ENCODE peak calls at places on chromosomes 4 and X, in eight cellular contexts. One of them, this sample, is unnamed.

GRCh38 chrX:14916017-14916674 is 42.9 kb downstream of the MOSPD2 start:
- DNase-seq in hepatocyte: no peak
- DNase-seq in GM20000: no peak
- DNase-seq in tibial nerve: no peak
- DNase-seq in BJ: no peak
- DNase-seq in choroid plexus epithelial cell: peak
- DNase-seq in astrocyte of the spinal cord: peak
- DNase-seq in AG04450: peak
- DNase-seq in this sample: no peak

GRCh38 chr4:150244600-150244999 is 166.4 kb downstream of the DCLK2 start:
- DNase-seq in hepatocyte: no peak
- DNase-seq in GM20000: no peak
- DNase-seq in tibial nerve: no peak
- DNase-seq in BJ: no peak
- DNase-seq in choroid plexus epithelial cell: peak
- DNase-seq in astrocyte of the spinal cord: peak
- DNase-seq in AG04450: no peak
- DNase-seq in this sample: no peak

GRCh38 chrX:47690175-47690574 is 31.2 kb upstream of the UXT start:
- DNase-seq in hepatocyte: no peak
- DNase-seq in GM20000: no peak
- DNase-seq in tibial nerve: no peak
- DNase-seq in BJ: no peak
- DNase-seq in choroid plexus epithelial cell: no peak
- DNase-seq in astrocyte of the spinal cord: no peak
- DNase-seq in AG04450: no peak
- DNase-seq in this sample: no peak

GRCh38 chrX:22800360-22800759 is 199.4 kb upstream of the DDX53 start:
- DNase-seq in hepatocyte: peak
- DNase-seq in GM20000: no peak
- DNase-seq in tibial nerve: peak
- DNase-seq in BJ: peak
- DNase-seq in choroid plexus epithelial cell: peak
- DNase-seq in astrocyte of the spinal cord: peak
- DNase-seq in AG04450: peak
- DNase-seq in this sample: peak

GRCh38 chr4:8646296-8647093 is 53.9 kb downstream of the CPZ start:
- DNase-seq in hepatocyte: no peak
- DNase-seq in GM20000: no peak
- DNase-seq in tibial nerve: no peak
- DNase-seq in BJ: no peak
- DNase-seq in choroid plexus epithelial cell: no peak
- DNase-seq in astrocyte of the spinal cord: no peak
- DNase-seq in AG04450: no peak
- DNase-seq in this sample: no peak

GRCh38 chrX:50448565-50448964 is 22.1 kb downstream of the DGKK start:
- DNase-seq in hepatocyte: peak
- DNase-seq in GM20000: no peak
- DNase-seq in tibial nerve: no peak
- DNase-seq in BJ: no peak
- DNase-seq in choroid plexus epithelial cell: no peak
- DNase-seq in astrocyte of the spinal cord: no peak
- DNase-seq in AG04450: no peak
- DNase-seq in this sample: no peak

GRCh38 chr4:104795264-104795934 is 300.7 kb upstream of the CXXC4 start:
- DNase-seq in hepatocyte: no peak
- DNase-seq in GM20000: peak
- DNase-seq in tibial nerve: no peak
- DNase-seq in BJ: no peak
- DNase-seq in choroid plexus epithelial cell: no peak
- DNase-seq in astrocyte of the spinal cord: peak
- DNase-seq in AG04450: no peak
- DNase-seq in this sample: peak

GRCh38 chrX:108270739-108271396 is 167.4 kb downstream of the COL4A6 start:
- DNase-seq in hepatocyte: peak
- DNase-seq in GM20000: no peak
- DNase-seq in tibial nerve: no peak
- DNase-seq in BJ: no peak
- DNase-seq in choroid plexus epithelial cell: peak
- DNase-seq in astrocyte of the spinal cord: peak
- DNase-seq in AG04450: no peak
- DNase-seq in this sample: no peak

GRCh38 chr4:2535386-2536192 is 858 bp upstream of the FAM193A start:
- DNase-seq in hepatocyte: peak
- DNase-seq in GM20000: peak
- DNase-seq in tibial nerve: peak
- DNase-seq in BJ: no peak
- DNase-seq in choroid plexus epithelial cell: peak
- DNase-seq in astrocyte of the spinal cord: peak
- DNase-seq in AG04450: no peak
- DNase-seq in this sample: no peak

GRCh38 chr4:78510108-78510507 is 41.5 kb upstream of the ANXA3 start:
- DNase-seq in hepatocyte: no peak
- DNase-seq in GM20000: no peak
- DNase-seq in tibial nerve: no peak
- DNase-seq in BJ: no peak
- DNase-seq in choroid plexus epithelial cell: no peak
- DNase-seq in astrocyte of the spinal cord: no peak
- DNase-seq in AG04450: no peak
- DNase-seq in this sample: no peak

GRCh38 chrX:21408776-21409175 is 34.6 kb downstream of the CNKSR2 start:
- DNase-seq in hepatocyte: no peak
- DNase-seq in GM20000: no peak
- DNase-seq in tibial nerve: no peak
- DNase-seq in BJ: no peak
- DNase-seq in choroid plexus epithelial cell: no peak
- DNase-seq in astrocyte of the spinal cord: no peak
- DNase-seq in AG04450: no peak
- DNase-seq in this sample: no peak

GRCh38 chr4:147381749-147382148 is 99.1 kb upstream of the EDNRA start:
- DNase-seq in hepatocyte: no peak
- DNase-seq in GM20000: no peak
- DNase-seq in tibial nerve: no peak
- DNase-seq in BJ: no peak
- DNase-seq in choroid plexus epithelial cell: no peak
- DNase-seq in astrocyte of the spinal cord: no peak
- DNase-seq in AG04450: no peak
- DNase-seq in this sample: no peak

GRCh38 chr4:82811838-82812672 is 13.5 kb upstream of the SCD5 start:
- DNase-seq in hepatocyte: no peak
- DNase-seq in GM20000: no peak
- DNase-seq in tibial nerve: no peak
- DNase-seq in BJ: no peak
- DNase-seq in choroid plexus epithelial cell: peak
- DNase-seq in astrocyte of the spinal cord: peak
- DNase-seq in AG04450: no peak
- DNase-seq in this sample: no peak

GRCh38 chr4:87553182-87553581 is 24.0 kb upstream of the SPARCL1 start:
- DNase-seq in hepatocyte: no peak
- DNase-seq in GM20000: no peak
- DNase-seq in tibial nerve: no peak
- DNase-seq in BJ: no peak
- DNase-seq in choroid plexus epithelial cell: no peak
- DNase-seq in astrocyte of the spinal cord: no peak
- DNase-seq in AG04450: no peak
- DNase-seq in this sample: no peak

GRCh38 chrX:107773206-107773605 is 2.4 kb downstream of the TSC22D3 start:
- DNase-seq in hepatocyte: peak
- DNase-seq in GM20000: no peak
- DNase-seq in tibial nerve: no peak
- DNase-seq in BJ: no peak
- DNase-seq in choroid plexus epithelial cell: no peak
- DNase-seq in astrocyte of the spinal cord: no peak
- DNase-seq in AG04450: no peak
- DNase-seq in this sample: no peak

GRCh38 chr4:94660614-94661013 is 97.1 kb upstream of the BMPR1B start:
- DNase-seq in hepatocyte: no peak
- DNase-seq in GM20000: no peak
- DNase-seq in tibial nerve: no peak
- DNase-seq in BJ: no peak
- DNase-seq in choroid plexus epithelial cell: no peak
- DNase-seq in astrocyte of the spinal cord: no peak
- DNase-seq in AG04450: no peak
- DNase-seq in this sample: no peak
- TF ChIP-seq CTCF in hepatocyte: no peak
- TF ChIP-seq CTCF in GM20000: no peak
- TF ChIP-seq CTCF in tibial nerve: no peak
- TF ChIP-seq CTCF in BJ: no peak
- TF ChIP-seq CTCF in choroid plexus epithelial cell: no peak
- TF ChIP-seq CTCF in astrocyte of the spinal cord: no peak
- TF ChIP-seq CTCF in AG04450: no peak
- TF ChIP-seq CTCF in this sample: no peak

DNA sequence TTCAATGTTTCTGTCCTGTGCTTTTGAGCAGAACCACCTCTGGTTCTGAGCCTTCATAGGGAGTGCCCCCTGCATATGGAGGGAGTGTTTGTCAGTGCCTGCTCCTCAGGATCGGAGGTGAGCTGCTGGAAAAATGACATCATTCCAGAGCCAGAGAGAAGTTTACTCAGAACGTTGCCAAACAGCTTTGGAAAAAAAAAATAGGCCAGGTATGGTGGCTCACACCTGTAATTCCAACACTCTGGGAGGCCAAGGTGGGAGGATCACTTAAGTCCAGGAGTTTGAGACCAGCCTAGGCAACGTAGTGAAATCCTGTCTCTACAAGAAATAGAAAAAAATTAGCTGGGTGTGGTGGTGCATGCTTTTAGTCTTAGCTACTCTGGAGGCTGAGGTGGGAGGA is 27.2 kb upstream of the PDLIM3 start:
- DNase-seq in hepatocyte: no peak
- DNase-seq in GM20000: no peak
- DNase-seq in tibial nerve: no peak
- DNase-seq in BJ: no peak
- DNase-seq in choroid plexus epithelial cell: no peak
- DNase-seq in astrocyte of the spinal cord: no peak
- DNase-seq in AG04450: no peak
- DNase-seq in this sample: no peak
- TF ChIP-seq CTCF in hepatocyte: no peak
- TF ChIP-seq CTCF in GM20000: no peak
- TF ChIP-seq CTCF in tibial nerve: no peak
- TF ChIP-seq CTCF in BJ: no peak
- TF ChIP-seq CTCF in choroid plexus epithelial cell: no peak
- TF ChIP-seq CTCF in astrocyte of the spinal cord: no peak
- TF ChIP-seq CTCF in AG04450: no peak
- TF ChIP-seq CTCF in this sample: no peak

GRCh38 chr4:48275694-48276093 is 6.1 kb upstream of the TEC start:
- DNase-seq in hepatocyte: no peak
- DNase-seq in GM20000: no peak
- DNase-seq in tibial nerve: no peak
- DNase-seq in BJ: no peak
- DNase-seq in choroid plexus epithelial cell: no peak
- DNase-seq in astrocyte of the spinal cord: no peak
- DNase-seq in AG04450: no peak
- DNase-seq in this sample: no peak

GRCh38 chr4:48271626-48272025 is 2.0 kb upstream of the TEC start:
- DNase-seq in hepatocyte: no peak
- DNase-seq in GM20000: no peak
- DNase-seq in tibial nerve: no peak
- DNase-seq in BJ: no peak
- DNase-seq in choroid plexus epithelial cell: no peak
- DNase-seq in astrocyte of the spinal cord: no peak
- DNase-seq in AG04450: no peak
- DNase-seq in this sample: no peak

GRCh38 chr4:48271048-48271452 is 1.4 kb upstream of the TEC start:
- DNase-seq in hepatocyte: no peak
- DNase-seq in GM20000: peak
- DNase-seq in tibial nerve: no peak
- DNase-seq in BJ: no peak
- DNase-seq in choroid plexus epithelial cell: no peak
- DNase-seq in astrocyte of the spinal cord: no peak
- DNase-seq in AG04450: no peak
- DNase-seq in this sample: no peak

GRCh38 chr4:48270516-48270897 is 869 bp upstream of the TEC start:
- DNase-seq in hepatocyte: no peak
- DNase-seq in GM20000: no peak
- DNase-seq in tibial nerve: no peak
- DNase-seq in BJ: no peak
- DNase-seq in choroid plexus epithelial cell: no peak
- DNase-seq in astrocyte of the spinal cord: no peak
- DNase-seq in AG04450: no peak
- DNase-seq in this sample: no peak

DNA sequence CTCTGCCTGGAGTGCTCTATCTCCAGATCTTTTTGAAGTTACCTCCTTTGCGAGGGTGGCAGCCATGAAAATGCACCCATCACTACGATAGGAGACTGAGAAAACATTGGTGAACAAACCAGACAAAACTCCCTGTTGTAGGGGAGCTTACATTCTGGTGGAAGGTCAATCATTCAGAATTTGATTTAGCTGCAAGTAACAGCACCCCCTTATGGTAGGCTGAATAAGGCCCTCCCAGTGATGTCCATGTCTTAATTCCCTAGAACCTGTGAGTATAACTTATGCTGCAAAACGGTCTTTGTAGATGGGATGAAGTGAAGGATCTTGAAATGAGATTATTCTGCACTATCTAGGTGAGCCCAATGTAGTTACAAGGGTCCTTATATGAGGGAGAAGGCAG is 5.6 kb upstream of the TEC start:
- DNase-seq in hepatocyte: no peak
- DNase-seq in GM20000: peak
- DNase-seq in tibial nerve: no peak
- DNase-seq in BJ: no peak
- DNase-seq in choroid plexus epithelial cell: peak
- DNase-seq in astrocyte of the spinal cord: no peak
- DNase-seq in AG04450: no peak
- DNase-seq in this sample: no peak
- TF ChIP-seq CTCF in hepatocyte: peak
- TF ChIP-seq CTCF in GM20000: peak
- TF ChIP-seq CTCF in tibial nerve: no peak
- TF ChIP-seq CTCF in BJ: peak
- TF ChIP-seq CTCF in choroid plexus epithelial cell: peak
- TF ChIP-seq CTCF in astrocyte of the spinal cord: peak
- TF ChIP-seq CTCF in AG04450: peak
- TF ChIP-seq CTCF in this sample: peak

GRCh38 chr4:112147697-112148096 is 2.4 kb downstream of the FAM241A start:
- DNase-seq in hepatocyte: no peak
- DNase-seq in GM20000: no peak
- DNase-seq in tibial nerve: no peak
- DNase-seq in BJ: no peak
- DNase-seq in choroid plexus epithelial cell: peak
- DNase-seq in astrocyte of the spinal cord: no peak
- DNase-seq in AG04450: no peak
- DNase-seq in this sample: no peak

GRCh38 chr4:112145326-112145819 is at the start of gene FAM241A:
- DNase-seq in hepatocyte: peak
- DNase-seq in GM20000: peak
- DNase-seq in tibial nerve: peak
- DNase-seq in BJ: no peak
- DNase-seq in choroid plexus epithelial cell: peak
- DNase-seq in astrocyte of the spinal cord: peak
- DNase-seq in AG04450: peak
- DNase-seq in this sample: peak

GRCh38 chr4:112144546-112145325 is 518 bp upstream of the FAM241A start:
- DNase-seq in hepatocyte: no peak
- DNase-seq in GM20000: no peak
- DNase-seq in tibial nerve: no peak
- DNase-seq in BJ: no peak
- DNase-seq in choroid plexus epithelial cell: no peak
- DNase-seq in astrocyte of the spinal cord: no peak
- DNase-seq in AG04450: no peak
- DNase-seq in this sample: no peak

GRCh38 chr4:112142152-112142551 is 3.1 kb upstream of the FAM241A start:
- DNase-seq in hepatocyte: no peak
- DNase-seq in GM20000: no peak
- DNase-seq in tibial nerve: no peak
- DNase-seq in BJ: no peak
- DNase-seq in choroid plexus epithelial cell: no peak
- DNase-seq in astrocyte of the spinal cord: no peak
- DNase-seq in AG04450: no peak
- DNase-seq in this sample: no peak

GRCh38 chr4:112145820-112146813 is 863 bp downstream of the FAM241A start:
- DNase-seq in hepatocyte: peak
- DNase-seq in GM20000: peak
- DNase-seq in tibial nerve: peak
- DNase-seq in BJ: no peak
- DNase-seq in choroid plexus epithelial cell: peak
- DNase-seq in astrocyte of the spinal cord: peak
- DNase-seq in AG04450: no peak
- DNase-seq in this sample: no peak
- TF ChIP-seq CTCF in hepatocyte: peak
- TF ChIP-seq CTCF in GM20000: no peak
- TF ChIP-seq CTCF in tibial nerve: no peak
- TF ChIP-seq CTCF in BJ: peak
- TF ChIP-seq CTCF in choroid plexus epithelial cell: peak
- TF ChIP-seq CTCF in astrocyte of the spinal cord: peak
- TF ChIP-seq CTCF in AG04450: peak
- TF ChIP-seq CTCF in this sample: no peak

This sample was measured in retinal pigment epithelial cell.